ENCODE peak calls at places on chromosome 22, in seven cellular contexts. P, M, O, Q, A, N and X are unnamed samples.

GRCh38 chr22:44917372-44918165 is 92.2 kb downstream of the PHF21B start:
- DNase-seq in O (no peak), M (no peak), N (no peak), Q (no peak), A (no peak), P (no peak), X (peak)

GRCh38 chr22:27420186-27420816 is 381.3 kb downstream of the MN1 start:
- DNase-seq in Q (no peak), O (no peak), A (no peak), N (no peak), M (no peak), P (no peak), X (no peak)

GRCh38 chr22:36425977-36426523 is 38.3 kb upstream of the MYH9 start:
- DNase-seq in N (no peak), A (no peak), M (no peak), P (no peak), O (no peak), Q (no peak), X (no peak)

GRCh38 chr22:18970180-18970947 is 34.3 kb upstream of the PRODH start:
- DNase-seq in P (no peak), M (no peak), Q (no peak), N (no peak), A (peak), O (peak), X (no peak)

GRCh38 chr22:19876941-19877625 is 22.4 kb upstream of the GNB1L start:
- DNase-seq in M (peak), P (no peak), Q (no peak), A (no peak), N (no peak), O (no peak), X (peak)

GRCh38 chr22:38236786-38237185 is 35.0 kb downstream of the MAFF start:
- DNase-seq in N (no peak), P (no peak), Q (no peak), M (no peak), O (no peak), A (no peak), X (no peak)

GRCh38 chr22:50262460-50262911 is 1.0 kb upstream of the MAPK12 start:
- DNase-seq in P (no peak), N (no peak), O (no peak), A (no peak), M (no peak), Q (no peak), X (no peak)

GRCh38 chr22:32255726-32256125 is 579 bp upstream of the SLC5A4 start:
- DNase-seq in A (no peak), Q (peak), O (no peak), P (no peak), N (no peak), M (no peak), X (no peak)

GRCh38 chr22:46337870-46338269 is 2.4 kb downstream of the TRMU start:
- DNase-seq in O (no peak), Q (no peak), A (no peak), P (no peak), N (no peak), M (no peak), X (no peak)

GRCh38 chr22:29353286-29353685 is 35.1 kb downstream of the AP1B1 start:
- DNase-seq in O (no peak), N (no peak), P (no peak), A (no peak), Q (no peak), M (no peak), X (no peak)

GRCh38 chr22:36334081-36334831 is 53.5 kb downstream of the MYH9 start:
- DNase-seq in Q (no peak), O (no peak), N (no peak), P (no peak), A (no peak), M (no peak), X (peak)

GRCh38 chr22:47210686-47211085 is 448.2 kb downstream of the TBC1D22A start:
- DNase-seq in M (no peak), O (no peak), Q (no peak), P (no peak), A (no peak), N (no peak), X (no peak)

GRCh38 chr22:49203863-49204598 is 623.6 kb downstream of the BRD1 start:
- DNase-seq in Q (no peak), O (no peak), N (no peak), M (no peak), A (no peak), P (no peak), X (peak)

GRCh38 chr22:49013707-49014106 is 814.0 kb downstream of the BRD1 start:
- DNase-seq in M (no peak), Q (no peak), A (no peak), O (no peak), P (no peak), N (no peak), X (peak)

GRCh38 chr22:31857247-31857646 is 87.1 kb upstream of the YWHAH start:
- DNase-seq in P (no peak), M (no peak), A (no peak), Q (no peak), N (no peak), O (peak), X (no peak)

GRCh38 chr22:22210375-22210774 is 34.2 kb upstream of the VPREB1 start:
- DNase-seq in N (peak), A (peak), M (no peak), P (peak), O (no peak), Q (peak), X (no peak)

GRCh38 chr22:43343262-43343988 is at the start of gene SCUBE1:
- DNase-seq in P (peak), A (peak), Q (peak), N (peak), M (peak), O (peak), X (no peak)